ENCODE peak calls at places on chromosomes 2 and 18, in seven cellular contexts. One of them, this sample, is unnamed.

GRCh38 chr2:26492749-26493515 is 15.0 kb upstream of the OTOF start:
- DNase-seq in heart left ventricle: no peak
- DNase-seq in uterus: no peak
- DNase-seq in HCT116: no peak
- DNase-seq in endothelial cell of umbilical vein: peak
- DNase-seq in H7: no peak
- DNase-seq in IMR-90: no peak
- DNase-seq in this sample: no peak

GRCh38 chr2:222436040-222436413 is 11.7 kb downstream of the SGPP2 start:
- DNase-seq in heart left ventricle: no peak
- DNase-seq in uterus: no peak
- DNase-seq in HCT116: no peak
- DNase-seq in endothelial cell of umbilical vein: no peak
- DNase-seq in H7: no peak
- DNase-seq in IMR-90: no peak
- DNase-seq in this sample: no peak

GRCh38 chr2:40914648-40915047 is 462.8 kb upstream of the SLC8A1 start:
- DNase-seq in heart left ventricle: no peak
- DNase-seq in uterus: no peak
- DNase-seq in HCT116: no peak
- DNase-seq in endothelial cell of umbilical vein: no peak
- DNase-seq in H7: no peak
- DNase-seq in IMR-90: no peak
- DNase-seq in this sample: no peak

GRCh38 chr2:201358684-201359083 is 1.5 kb upstream of the FLACC1 start:
- DNase-seq in heart left ventricle: no peak
- DNase-seq in uterus: no peak
- DNase-seq in HCT116: peak
- DNase-seq in endothelial cell of umbilical vein: peak
- DNase-seq in H7: no peak
- DNase-seq in IMR-90: peak
- DNase-seq in this sample: no peak

GRCh38 chr2:176178271-176178806 is 10.1 kb upstream of the HOXD1 start:
- DNase-seq in heart left ventricle: no peak
- DNase-seq in uterus: peak
- DNase-seq in HCT116: no peak
- DNase-seq in endothelial cell of umbilical vein: no peak
- DNase-seq in H7: peak
- DNase-seq in IMR-90: no peak
- DNase-seq in this sample: no peak

GRCh38 chr2:216211141-216211540 is 102.0 kb downstream of the XRCC5 start:
- DNase-seq in heart left ventricle: no peak
- DNase-seq in uterus: no peak
- DNase-seq in HCT116: no peak
- DNase-seq in endothelial cell of umbilical vein: no peak
- DNase-seq in H7: no peak
- DNase-seq in IMR-90: no peak
- DNase-seq in this sample: no peak

GRCh38 chr2:156867201-156867600 is 390.3 kb upstream of the GALNT5 start:
- DNase-seq in heart left ventricle: no peak
- DNase-seq in uterus: no peak
- DNase-seq in HCT116: no peak
- DNase-seq in endothelial cell of umbilical vein: no peak
- DNase-seq in H7: no peak
- DNase-seq in IMR-90: peak
- DNase-seq in this sample: no peak

GRCh38 chr2:204535356-204535755 is 9.9 kb upstream of the PARD3B start:
- DNase-seq in heart left ventricle: no peak
- DNase-seq in uterus: no peak
- DNase-seq in HCT116: no peak
- DNase-seq in endothelial cell of umbilical vein: no peak
- DNase-seq in H7: no peak
- DNase-seq in IMR-90: no peak
- DNase-seq in this sample: no peak

GRCh38 chr2:160207804-160208661 is 8.0 kb upstream of the ITGB6 start:
- DNase-seq in heart left ventricle: peak
- DNase-seq in uterus: peak
- DNase-seq in HCT116: peak
- DNase-seq in endothelial cell of umbilical vein: peak
- DNase-seq in H7: no peak
- DNase-seq in IMR-90: peak
- DNase-seq in this sample: peak

GRCh38 chr2:151347904-151348303 is 9.5 kb upstream of the TNFAIP6 start:
- DNase-seq in heart left ventricle: no peak
- DNase-seq in uterus: no peak
- DNase-seq in HCT116: no peak
- DNase-seq in endothelial cell of umbilical vein: peak
- DNase-seq in H7: no peak
- DNase-seq in IMR-90: no peak
- DNase-seq in this sample: no peak

GRCh38 chr2:43623052-43623451 is 14.0 kb upstream of the PLEKHH2 start:
- DNase-seq in heart left ventricle: no peak
- DNase-seq in uterus: peak
- DNase-seq in HCT116: no peak
- DNase-seq in endothelial cell of umbilical vein: no peak
- DNase-seq in H7: no peak
- DNase-seq in IMR-90: no peak
- DNase-seq in this sample: no peak

GRCh38 chr2:199779589-199779988 is 71.4 kb downstream of the FTCDNL1 start:
- DNase-seq in heart left ventricle: no peak
- DNase-seq in uterus: no peak
- DNase-seq in HCT116: no peak
- DNase-seq in endothelial cell of umbilical vein: no peak
- DNase-seq in H7: no peak
- DNase-seq in IMR-90: no peak
- DNase-seq in this sample: no peak
- H3K4me3 ChIP-seq in heart left ventricle: no peak
- H3K4me3 ChIP-seq in uterus: no peak
- H3K4me3 ChIP-seq in HCT116: no peak
- H3K4me3 ChIP-seq in endothelial cell of umbilical vein: no peak
- H3K4me3 ChIP-seq in H7: no peak
- H3K4me3 ChIP-seq in IMR-90: no peak
- H3K4me3 ChIP-seq in this sample: no peak

DNA sequence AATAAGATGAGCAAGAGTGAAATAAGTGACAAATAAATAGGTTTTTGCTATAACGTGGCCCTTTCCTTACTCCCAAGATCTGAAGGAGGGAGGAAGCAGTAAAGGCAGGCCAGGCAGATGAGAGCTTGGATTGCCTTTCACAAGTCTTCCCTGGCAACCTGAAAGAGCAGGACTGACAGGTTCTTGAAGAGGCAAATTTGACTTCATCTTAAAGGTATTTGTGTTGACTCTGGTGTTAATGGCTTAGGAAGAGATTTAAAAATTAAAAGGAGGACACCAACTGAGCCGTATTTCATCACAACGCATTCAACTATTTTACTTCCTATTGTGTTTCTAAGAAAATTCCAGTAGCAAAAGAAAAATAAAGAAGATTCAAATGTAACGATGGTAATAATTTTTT is 3.2 kb downstream of the STRN start:
- DNase-seq in heart left ventricle: no peak
- DNase-seq in uterus: no peak
- DNase-seq in HCT116: no peak
- DNase-seq in endothelial cell of umbilical vein: no peak
- DNase-seq in H7: peak
- DNase-seq in IMR-90: no peak
- DNase-seq in this sample: no peak
- H3K4me3 ChIP-seq in heart left ventricle: no peak
- H3K4me3 ChIP-seq in uterus: no peak
- H3K4me3 ChIP-seq in HCT116: no peak
- H3K4me3 ChIP-seq in endothelial cell of umbilical vein: no peak
- H3K4me3 ChIP-seq in H7: no peak
- H3K4me3 ChIP-seq in IMR-90: no peak
- H3K4me3 ChIP-seq in this sample: no peak

DNA sequence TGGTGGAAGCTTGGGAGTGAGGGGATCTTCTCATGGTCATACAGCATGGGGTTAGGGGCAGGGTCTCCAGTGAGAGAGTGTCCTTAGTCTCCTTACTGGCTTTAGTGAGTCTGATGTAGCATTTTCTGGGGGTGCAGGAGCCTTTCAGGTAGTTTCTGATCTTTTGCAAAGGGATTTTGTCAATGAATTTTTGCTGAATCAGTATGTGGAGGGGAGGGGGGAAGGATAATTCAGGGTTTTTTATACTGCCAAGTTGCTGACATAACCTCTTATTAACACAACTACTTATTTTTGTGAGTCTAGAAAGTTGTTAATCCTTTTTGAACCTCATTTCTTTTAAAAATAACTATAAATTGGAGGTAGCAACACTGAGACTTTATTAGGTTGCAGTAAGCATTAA is 35.3 kb upstream of the ZDBF2 start:
- DNase-seq in heart left ventricle: no peak
- DNase-seq in uterus: no peak
- DNase-seq in HCT116: no peak
- DNase-seq in endothelial cell of umbilical vein: no peak
- DNase-seq in H7: no peak
- DNase-seq in IMR-90: no peak
- DNase-seq in this sample: no peak
- H3K4me3 ChIP-seq in heart left ventricle: no peak
- H3K4me3 ChIP-seq in uterus: no peak
- H3K4me3 ChIP-seq in HCT116: no peak
- H3K4me3 ChIP-seq in endothelial cell of umbilical vein: no peak
- H3K4me3 ChIP-seq in H7: no peak
- H3K4me3 ChIP-seq in IMR-90: no peak
- H3K4me3 ChIP-seq in this sample: no peak

GRCh38 chr2:173307287-173307686 is 47.4 kb upstream of the CDCA7 start:
- DNase-seq in heart left ventricle: no peak
- DNase-seq in uterus: no peak
- DNase-seq in HCT116: no peak
- DNase-seq in endothelial cell of umbilical vein: peak
- DNase-seq in H7: peak
- DNase-seq in IMR-90: no peak
- DNase-seq in this sample: no peak

GRCh38 chr2:173300458-173300857 is 54.2 kb upstream of the CDCA7 start:
- DNase-seq in heart left ventricle: no peak
- DNase-seq in uterus: no peak
- DNase-seq in HCT116: no peak
- DNase-seq in endothelial cell of umbilical vein: no peak
- DNase-seq in H7: no peak
- DNase-seq in IMR-90: no peak
- DNase-seq in this sample: no peak

GRCh38 chr2:173299764-173300163 is 54.9 kb upstream of the CDCA7 start:
- DNase-seq in heart left ventricle: no peak
- DNase-seq in uterus: no peak
- DNase-seq in HCT116: no peak
- DNase-seq in endothelial cell of umbilical vein: no peak
- DNase-seq in H7: no peak
- DNase-seq in IMR-90: no peak
- DNase-seq in this sample: no peak

GRCh38 chr2:173305303-173305702 is 49.4 kb upstream of the CDCA7 start:
- DNase-seq in heart left ventricle: no peak
- DNase-seq in uterus: no peak
- DNase-seq in HCT116: no peak
- DNase-seq in endothelial cell of umbilical vein: no peak
- DNase-seq in H7: no peak
- DNase-seq in IMR-90: no peak
- DNase-seq in this sample: no peak
- H3K4me3 ChIP-seq in heart left ventricle: no peak
- H3K4me3 ChIP-seq in uterus: no peak
- H3K4me3 ChIP-seq in HCT116: no peak
- H3K4me3 ChIP-seq in endothelial cell of umbilical vein: no peak
- H3K4me3 ChIP-seq in H7: no peak
- H3K4me3 ChIP-seq in IMR-90: no peak
- H3K4me3 ChIP-seq in this sample: no peak

GRCh38 chr18:26496528-26496927 is 51.8 kb downstream of the KCTD1 start:
- DNase-seq in heart left ventricle: no peak
- DNase-seq in uterus: no peak
- DNase-seq in HCT116: no peak
- DNase-seq in endothelial cell of umbilical vein: no peak
- DNase-seq in H7: no peak
- DNase-seq in IMR-90: no peak
- DNase-seq in this sample: no peak

GRCh38 chr18:26497881-26498280 is 50.5 kb downstream of the KCTD1 start:
- DNase-seq in heart left ventricle: no peak
- DNase-seq in uterus: no peak
- DNase-seq in HCT116: no peak
- DNase-seq in endothelial cell of umbilical vein: no peak
- DNase-seq in H7: no peak
- DNase-seq in IMR-90: no peak
- DNase-seq in this sample: no peak

GRCh38 chr18:26493021-26493420 is 55.3 kb downstream of the KCTD1 start:
- DNase-seq in heart left ventricle: no peak
- DNase-seq in uterus: no peak
- DNase-seq in HCT116: no peak
- DNase-seq in endothelial cell of umbilical vein: no peak
- DNase-seq in H7: no peak
- DNase-seq in IMR-90: peak
- DNase-seq in this sample: no peak

GRCh38 chr18:26491194-26491816 is 57.0 kb downstream of the KCTD1 start:
- DNase-seq in heart left ventricle: no peak
- DNase-seq in uterus: no peak
- DNase-seq in HCT116: no peak
- DNase-seq in endothelial cell of umbilical vein: no peak
- DNase-seq in H7: no peak
- DNase-seq in IMR-90: no peak
- DNase-seq in this sample: no peak

GRCh38 chr18:26495267-26495666 is 53.1 kb downstream of the KCTD1 start:
- DNase-seq in heart left ventricle: no peak
- DNase-seq in uterus: no peak
- DNase-seq in HCT116: no peak
- DNase-seq in endothelial cell of umbilical vein: no peak
- DNase-seq in H7: no peak
- DNase-seq in IMR-90: no peak
- DNase-seq in this sample: no peak
- H3K4me3 ChIP-seq in heart left ventricle: no peak
- H3K4me3 ChIP-seq in uterus: no peak
- H3K4me3 ChIP-seq in HCT116: no peak
- H3K4me3 ChIP-seq in endothelial cell of umbilical vein: no peak
- H3K4me3 ChIP-seq in H7: no peak
- H3K4me3 ChIP-seq in IMR-90: no peak
- H3K4me3 ChIP-seq in this sample: no peak

DNA sequence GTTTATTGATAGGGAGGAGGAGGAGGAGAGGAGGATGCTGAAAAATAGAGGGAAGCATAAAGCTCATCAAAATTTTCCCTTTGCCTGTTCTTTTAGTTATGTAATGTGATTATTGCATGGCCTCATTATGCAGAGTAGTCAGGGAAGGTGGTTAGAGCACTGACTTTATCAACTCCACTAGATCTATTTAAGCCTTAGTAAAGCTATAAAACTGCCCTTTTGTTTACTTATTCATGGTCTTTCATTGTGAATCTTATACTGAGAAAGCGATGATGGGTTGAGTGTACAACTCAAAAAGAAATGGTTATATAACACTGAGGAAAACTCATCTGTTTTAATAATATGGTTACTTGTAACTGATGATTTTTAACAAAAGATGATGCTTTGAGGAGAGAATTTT is 81.7 kb downstream of the MAP4K4 start:
- DNase-seq in heart left ventricle: no peak
- DNase-seq in uterus: no peak
- DNase-seq in HCT116: no peak
- DNase-seq in endothelial cell of umbilical vein: no peak
- DNase-seq in H7: no peak
- DNase-seq in IMR-90: no peak
- DNase-seq in this sample: no peak
- H3K4me3 ChIP-seq in heart left ventricle: no peak
- H3K4me3 ChIP-seq in uterus: no peak
- H3K4me3 ChIP-seq in HCT116: no peak
- H3K4me3 ChIP-seq in endothelial cell of umbilical vein: no peak
- H3K4me3 ChIP-seq in H7: no peak
- H3K4me3 ChIP-seq in IMR-90: no peak
- H3K4me3 ChIP-seq in this sample: no peak

This sample was measured in tibial artery.